ENCODE peak calls at places on chromosomes 5 and 9, in seven cellular contexts. One of them, this sample, is unnamed.

GRCh38 chr9:137127301-137128157 is 11.4 kb upstream of the GRIN1 start:
- DNase-seq in transverse colon: peak; percentile 32
- DNase-seq in HepG2: peak; percentile 65
- DNase-seq in GM23338: no peak
- DNase-seq in Panc1: no peak
- DNase-seq in stomach: peak; percentile 79
- DNase-seq in spleen: no peak
- DNase-seq in this sample: peak; percentile 67

GRCh38 chr5:120447706-120448239 is 16.3 kb upstream of the PRR16 start:
- DNase-seq in spleen: no peak
- DNase-seq in transverse colon: no peak
- DNase-seq in Panc1: no peak
- DNase-seq in HepG2: no peak
- DNase-seq in stomach: no peak
- DNase-seq in GM23338: no peak
- DNase-seq in this sample: no peak

GRCh38 chr9:16575142-16575877 is 295.2 kb downstream of the BNC2 start:
- DNase-seq in HepG2: no peak
- DNase-seq in spleen: no peak
- DNase-seq in GM23338: no peak
- DNase-seq in transverse colon: no peak
- DNase-seq in stomach: no peak
- DNase-seq in Panc1: no peak
- DNase-seq in this sample: no peak

GRCh38 chr5:150946351-150946905 is 41.6 kb upstream of the ZNF300 start:
- DNase-seq in transverse colon: peak; percentile 53
- DNase-seq in spleen: peak; percentile 76
- DNase-seq in Panc1: no peak
- DNase-seq in HepG2: no peak
- DNase-seq in stomach: peak; percentile 54
- DNase-seq in GM23338: no peak
- DNase-seq in this sample: no peak

GRCh38 chr5:17444496-17444895 is 53.5 kb upstream of the TAF11L2 start:
- DNase-seq in stomach: no peak
- DNase-seq in HepG2: no peak
- DNase-seq in Panc1: no peak
- DNase-seq in spleen: no peak
- DNase-seq in GM23338: no peak
- DNase-seq in transverse colon: no peak
- DNase-seq in this sample: no peak

GRCh38 chr5:160484644-160485043 is 63.0 kb downstream of the PTTG1 start:
- DNase-seq in HepG2: no peak
- DNase-seq in spleen: no peak
- DNase-seq in Panc1: no peak
- DNase-seq in GM23338: no peak
- DNase-seq in transverse colon: no peak
- DNase-seq in stomach: no peak
- DNase-seq in this sample: no peak

GRCh38 chr9:131624636-131625241 is 79.4 kb downstream of the PRRT1B start:
- DNase-seq in transverse colon: no peak
- DNase-seq in Panc1: no peak
- DNase-seq in stomach: no peak
- DNase-seq in HepG2: no peak
- DNase-seq in GM23338: no peak
- DNase-seq in spleen: peak; percentile 62
- DNase-seq in this sample: no peak

GRCh38 chr9:93183663-93184438 is at the start of gene WNK2:
- DNase-seq in spleen: no peak
- DNase-seq in GM23338: peak; percentile 64
- DNase-seq in HepG2: no peak
- DNase-seq in stomach: peak; percentile 65
- DNase-seq in Panc1: no peak
- DNase-seq in transverse colon: peak; percentile 67
- DNase-seq in this sample: no peak

GRCh38 chr9:137055385-137056364 is 1.8 kb upstream of the ENTPD2 start:
- DNase-seq in Panc1: no peak
- DNase-seq in transverse colon: peak; percentile 94
- DNase-seq in HepG2: peak; percentile 86
- DNase-seq in spleen: no peak
- DNase-seq in GM23338: no peak
- DNase-seq in stomach: peak; percentile 94
- DNase-seq in this sample: no peak

GRCh38 chr5:111694183-111694582 is 62.8 kb downstream of the NREP start:
- DNase-seq in transverse colon: no peak
- DNase-seq in Panc1: no peak
- DNase-seq in HepG2: no peak
- DNase-seq in stomach: no peak
- DNase-seq in spleen: no peak
- DNase-seq in GM23338: no peak
- DNase-seq in this sample: no peak

GRCh38 chr9:6955251-6955921 is 197.6 kb downstream of the KDM4C start:
- DNase-seq in stomach: no peak
- DNase-seq in GM23338: peak; percentile 19
- DNase-seq in HepG2: peak; percentile 95
- DNase-seq in transverse colon: no peak
- DNase-seq in Panc1: no peak
- DNase-seq in spleen: no peak
- DNase-seq in this sample: no peak

GRCh38 chr9:129722913-129723312 is 29.9 kb downstream of the PTGES start:
- DNase-seq in Panc1: no peak
- DNase-seq in GM23338: no peak
- DNase-seq in transverse colon: no peak
- DNase-seq in HepG2: no peak
- DNase-seq in spleen: no peak
- DNase-seq in stomach: no peak
- DNase-seq in this sample: no peak
- TF ChIP-seq POLR2AphosphoS5 in Panc1: no peak
- TF ChIP-seq POLR2AphosphoS5 in GM23338: no peak
- TF ChIP-seq POLR2AphosphoS5 in transverse colon: no peak
- TF ChIP-seq POLR2AphosphoS5 in HepG2: no peak
- TF ChIP-seq POLR2AphosphoS5 in spleen: no peak
- TF ChIP-seq POLR2AphosphoS5 in stomach: no peak
- TF ChIP-seq POLR2AphosphoS5 in this sample: no peak

GRCh38 chr9:91880378-91880972 is 69.6 kb downstream of the ROR2 start:
- DNase-seq in GM23338: no peak
- DNase-seq in stomach: no peak
- DNase-seq in Panc1: no peak
- DNase-seq in transverse colon: no peak
- DNase-seq in spleen: no peak
- DNase-seq in HepG2: no peak
- DNase-seq in this sample: no peak

GRCh38 chr9:91883503-91883902 is 66.5 kb downstream of the ROR2 start:
- DNase-seq in transverse colon: no peak
- DNase-seq in Panc1: no peak
- DNase-seq in stomach: no peak
- DNase-seq in spleen: no peak
- DNase-seq in GM23338: no peak
- DNase-seq in HepG2: no peak
- DNase-seq in this sample: no peak

GRCh38 chr9:91884746-91885687 is 65.0 kb downstream of the ROR2 start:
- DNase-seq in Panc1: no peak
- DNase-seq in stomach: no peak
- DNase-seq in GM23338: peak; percentile 78
- DNase-seq in HepG2: peak; percentile 60
- DNase-seq in transverse colon: no peak
- DNase-seq in spleen: peak; percentile 35
- DNase-seq in this sample: no peak

GRCh38 chr9:91884153-91884552 is 65.9 kb downstream of the ROR2 start:
- DNase-seq in Panc1: no peak
- DNase-seq in HepG2: no peak
- DNase-seq in stomach: no peak
- DNase-seq in transverse colon: no peak
- DNase-seq in spleen: no peak
- DNase-seq in GM23338: no peak
- DNase-seq in this sample: no peak

GRCh38 chr9:91882628-91883027 is 67.4 kb downstream of the ROR2 start:
- DNase-seq in spleen: peak; percentile 17
- DNase-seq in Panc1: no peak
- DNase-seq in HepG2: no peak
- DNase-seq in transverse colon: no peak
- DNase-seq in stomach: no peak
- DNase-seq in GM23338: no peak
- DNase-seq in this sample: no peak
- TF ChIP-seq CTCF in spleen: no peak
- TF ChIP-seq CTCF in Panc1: no peak
- TF ChIP-seq CTCF in HepG2: no peak
- TF ChIP-seq CTCF in transverse colon: no peak
- TF ChIP-seq CTCF in stomach: no peak
- TF ChIP-seq CTCF in GM23338: peak; percentile 49
- TF ChIP-seq CTCF in this sample: no peak

DNA sequence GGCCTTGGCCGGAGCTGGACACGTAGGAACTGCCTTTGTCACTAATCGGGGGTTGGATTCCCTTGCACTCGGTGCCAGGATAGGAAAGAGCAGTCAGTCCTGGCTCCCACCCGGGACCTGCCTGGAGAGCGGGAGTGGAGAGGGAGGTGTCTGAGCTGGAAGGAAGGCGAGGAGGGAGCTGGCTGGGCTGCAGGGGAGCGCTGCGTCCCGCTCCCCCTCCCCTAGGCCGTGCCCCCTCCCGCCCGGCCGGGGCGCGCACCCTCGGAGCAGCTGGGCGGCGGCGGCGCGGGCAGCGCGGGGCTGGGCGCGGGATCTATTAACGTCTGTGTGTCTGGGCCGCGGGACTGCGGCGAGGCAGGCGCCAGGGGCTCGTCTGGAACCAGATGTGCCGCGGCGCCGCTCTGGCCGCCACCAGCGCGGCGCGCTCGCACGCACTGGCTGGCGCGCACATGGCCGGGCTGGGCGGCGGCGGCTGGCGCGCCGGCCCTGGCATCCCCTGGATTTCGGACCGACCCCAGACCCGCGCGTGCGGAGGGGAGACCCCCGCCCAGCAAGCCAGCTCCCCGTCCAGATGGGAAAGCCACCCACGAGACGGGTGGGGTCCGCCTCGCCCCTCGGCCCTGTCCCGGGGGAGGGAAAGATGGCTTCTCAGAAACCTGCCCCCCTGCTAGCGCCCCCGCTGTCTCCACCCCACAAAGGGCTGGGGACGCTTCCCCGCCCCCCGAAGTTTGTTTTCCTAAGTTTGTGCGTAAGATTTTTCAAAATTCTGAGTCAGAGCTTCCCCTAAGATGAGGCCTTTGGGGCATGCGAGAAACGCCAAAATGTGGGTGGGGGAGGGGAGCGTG is 31.9 kb downstream of the PRRX2 start:
- DNase-seq in HepG2: no peak
- DNase-seq in stomach: no peak
- DNase-seq in GM23338: peak; percentile 75
- DNase-seq in Panc1: no peak
- DNase-seq in transverse colon: peak; percentile 15
- DNase-seq in spleen: no peak
- DNase-seq in this sample: peak; percentile 7
- TF ChIP-seq POLR2AphosphoS5 in HepG2: no peak
- TF ChIP-seq POLR2AphosphoS5 in stomach: no peak
- TF ChIP-seq POLR2AphosphoS5 in GM23338: no peak
- TF ChIP-seq POLR2AphosphoS5 in Panc1: no peak
- TF ChIP-seq POLR2AphosphoS5 in transverse colon: no peak
- TF ChIP-seq POLR2AphosphoS5 in spleen: no peak
- TF ChIP-seq POLR2AphosphoS5 in this sample: no peak

GRCh38 chr9:112726428-112726827 is 8.5 kb upstream of the INIP start:
- DNase-seq in transverse colon: no peak
- DNase-seq in Panc1: no peak
- DNase-seq in spleen: no peak
- DNase-seq in HepG2: no peak
- DNase-seq in GM23338: no peak
- DNase-seq in stomach: no peak
- DNase-seq in this sample: no peak

GRCh38 chr9:112728401-112728800 is 10.5 kb upstream of the INIP start:
- DNase-seq in stomach: no peak
- DNase-seq in spleen: no peak
- DNase-seq in HepG2: no peak
- DNase-seq in Panc1: no peak
- DNase-seq in transverse colon: no peak
- DNase-seq in GM23338: no peak
- DNase-seq in this sample: no peak

GRCh38 chr9:112734892-112735291 is 15.7 kb upstream of the SNX30 start:
- DNase-seq in transverse colon: no peak
- DNase-seq in HepG2: no peak
- DNase-seq in stomach: no peak
- DNase-seq in Panc1: no peak
- DNase-seq in GM23338: no peak
- DNase-seq in spleen: no peak
- DNase-seq in this sample: no peak

GRCh38 chr9:112731971-112732370 is 14.1 kb upstream of the INIP start:
- DNase-seq in transverse colon: peak; percentile 60
- DNase-seq in stomach: no peak
- DNase-seq in GM23338: no peak
- DNase-seq in HepG2: peak; percentile 92
- DNase-seq in spleen: no peak
- DNase-seq in Panc1: no peak
- DNase-seq in this sample: no peak
- TF ChIP-seq CTCF in transverse colon: no peak
- TF ChIP-seq CTCF in stomach: no peak
- TF ChIP-seq CTCF in GM23338: no peak
- TF ChIP-seq CTCF in HepG2: no peak
- TF ChIP-seq CTCF in spleen: no peak
- TF ChIP-seq CTCF in Panc1: no peak
- TF ChIP-seq CTCF in this sample: no peak

GRCh38 chr9:110143969-110144545 is 63.9 kb downstream of the C9orf152 start:
- DNase-seq in HepG2: no peak
- DNase-seq in GM23338: no peak
- DNase-seq in stomach: no peak
- DNase-seq in spleen: no peak
- DNase-seq in Panc1: no peak
- DNase-seq in transverse colon: peak; percentile 31
- DNase-seq in this sample: no peak

GRCh38 chr9:110152704-110153374 is 55.1 kb downstream of the C9orf152 start:
- DNase-seq in transverse colon: no peak
- DNase-seq in GM23338: peak; percentile 87
- DNase-seq in stomach: no peak
- DNase-seq in HepG2: peak; percentile 63
- DNase-seq in Panc1: peak; percentile 22
- DNase-seq in spleen: no peak
- DNase-seq in this sample: peak; percentile 71

GRCh38 chr9:110148868-110149267 is 59.1 kb downstream of the C9orf152 start:
- DNase-seq in transverse colon: no peak
- DNase-seq in spleen: no peak
- DNase-seq in stomach: no peak
- DNase-seq in GM23338: no peak
- DNase-seq in Panc1: no peak
- DNase-seq in HepG2: no peak
- DNase-seq in this sample: no peak

GRCh38 chr9:110146371-110146770 is 61.6 kb downstream of the C9orf152 start:
- DNase-seq in transverse colon: no peak
- DNase-seq in spleen: no peak
- DNase-seq in Panc1: no peak
- DNase-seq in HepG2: no peak
- DNase-seq in stomach: no peak
- DNase-seq in GM23338: no peak
- DNase-seq in this sample: no peak

DNA sequence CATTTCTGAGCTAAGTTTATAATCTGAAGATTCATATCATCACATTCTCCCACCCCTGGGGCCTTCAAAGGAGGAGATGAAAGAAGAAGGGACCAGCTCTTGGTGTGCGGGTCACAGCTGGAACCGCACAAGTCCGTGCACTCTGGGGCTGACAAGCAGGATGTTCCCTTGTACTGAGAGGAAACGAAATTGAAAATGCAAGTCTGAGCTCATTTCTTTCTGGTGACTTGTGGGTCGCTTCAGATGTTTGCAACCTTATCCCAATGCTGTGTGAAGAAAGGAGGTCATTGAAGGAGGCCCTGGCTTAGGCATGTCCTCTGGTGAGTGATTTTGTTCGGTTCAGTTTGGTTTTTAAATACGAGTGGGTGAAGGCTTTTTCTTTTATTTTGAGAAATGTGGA is 59.6 kb downstream of the C9orf152 start:
- DNase-seq in Panc1: no peak
- DNase-seq in spleen: peak; percentile 82
- DNase-seq in HepG2: no peak
- DNase-seq in GM23338: no peak
- DNase-seq in stomach: no peak
- DNase-seq in transverse colon: peak; percentile 47
- DNase-seq in this sample: no peak
- TF ChIP-seq POLR2AphosphoS5 in Panc1: no peak
- TF ChIP-seq POLR2AphosphoS5 in spleen: peak; percentile 67
- TF ChIP-seq POLR2AphosphoS5 in HepG2: no peak
- TF ChIP-seq POLR2AphosphoS5 in GM23338: no peak
- TF ChIP-seq POLR2AphosphoS5 in stomach: no peak
- TF ChIP-seq POLR2AphosphoS5 in transverse colon: peak; percentile 22
- TF ChIP-seq POLR2AphosphoS5 in this sample: no peak